ENCODE peak calls at places on chromosomes 3 and 15, in eight cellular contexts. One of them, this sample, is unnamed.

GRCh38 chr15:62482715-62483429 is 317.8 kb upstream of the C2CD4B start:
- DNase-seq in WERI-Rb-1: peak
- DNase-seq in heart right ventricle: no peak
- DNase-seq in uterus: no peak
- DNase-seq in brain microvascular endothelial cell: peak
- DNase-seq in OCI-LY7: peak
- DNase-seq in breast epithelium: no peak
- DNase-seq in Panc1: peak
- DNase-seq in this sample: no peak

GRCh38 chr3:140441006-140441405 is 236.9 kb upstream of the TRIM42 start:
- DNase-seq in WERI-Rb-1: no peak
- DNase-seq in heart right ventricle: no peak
- DNase-seq in uterus: peak
- DNase-seq in brain microvascular endothelial cell: peak
- DNase-seq in OCI-LY7: no peak
- DNase-seq in breast epithelium: no peak
- DNase-seq in Panc1: no peak
- DNase-seq in this sample: no peak

GRCh38 chr3:57903124-57903668 is 105.0 kb upstream of the FLNB start:
- DNase-seq in WERI-Rb-1: no peak
- DNase-seq in heart right ventricle: no peak
- DNase-seq in uterus: no peak
- DNase-seq in brain microvascular endothelial cell: no peak
- DNase-seq in OCI-LY7: no peak
- DNase-seq in breast epithelium: no peak
- DNase-seq in Panc1: no peak
- DNase-seq in this sample: no peak

GRCh38 chr3:190575441-190576190 is 61.7 kb downstream of the IL1RAP start:
- DNase-seq in WERI-Rb-1: no peak
- DNase-seq in heart right ventricle: no peak
- DNase-seq in uterus: no peak
- DNase-seq in brain microvascular endothelial cell: no peak
- DNase-seq in OCI-LY7: no peak
- DNase-seq in breast epithelium: no peak
- DNase-seq in Panc1: no peak
- DNase-seq in this sample: no peak

GRCh38 chr3:32018723-32019564 is 37.4 kb downstream of the ZNF860 start:
- DNase-seq in WERI-Rb-1: no peak
- DNase-seq in heart right ventricle: peak
- DNase-seq in uterus: no peak
- DNase-seq in brain microvascular endothelial cell: peak
- DNase-seq in OCI-LY7: peak
- DNase-seq in breast epithelium: no peak
- DNase-seq in Panc1: no peak
- DNase-seq in this sample: no peak

GRCh38 chr3:186534113-186534669 is 10.0 kb downstream of the CRYGS start:
- DNase-seq in WERI-Rb-1: no peak
- DNase-seq in heart right ventricle: no peak
- DNase-seq in uterus: no peak
- DNase-seq in brain microvascular endothelial cell: no peak
- DNase-seq in OCI-LY7: peak
- DNase-seq in breast epithelium: no peak
- DNase-seq in Panc1: no peak
- DNase-seq in this sample: no peak

GRCh38 chr15:42605281-42605744 is 29.9 kb downstream of the STARD9 start:
- DNase-seq in WERI-Rb-1: no peak
- DNase-seq in heart right ventricle: peak
- DNase-seq in uterus: no peak
- DNase-seq in brain microvascular endothelial cell: no peak
- DNase-seq in OCI-LY7: peak
- DNase-seq in breast epithelium: no peak
- DNase-seq in Panc1: no peak
- DNase-seq in this sample: no peak

GRCh38 chr3:128312271-128312670 is 154.4 kb downstream of the DNAJB8 start:
- DNase-seq in WERI-Rb-1: no peak
- DNase-seq in heart right ventricle: no peak
- DNase-seq in uterus: no peak
- DNase-seq in brain microvascular endothelial cell: no peak
- DNase-seq in OCI-LY7: no peak
- DNase-seq in breast epithelium: no peak
- DNase-seq in Panc1: no peak
- DNase-seq in this sample: peak

GRCh38 chr3:107227091-107227490 is 150.1 kb upstream of the CCDC54 start:
- DNase-seq in WERI-Rb-1: no peak
- DNase-seq in heart right ventricle: no peak
- DNase-seq in uterus: no peak
- DNase-seq in brain microvascular endothelial cell: no peak
- DNase-seq in OCI-LY7: no peak
- DNase-seq in breast epithelium: no peak
- DNase-seq in Panc1: no peak
- DNase-seq in this sample: no peak

GRCh38 chr15:32879980-32880379 is 162.2 kb downstream of the GREM1 start:
- DNase-seq in WERI-Rb-1: no peak
- DNase-seq in heart right ventricle: no peak
- DNase-seq in uterus: no peak
- DNase-seq in brain microvascular endothelial cell: no peak
- DNase-seq in OCI-LY7: no peak
- DNase-seq in breast epithelium: no peak
- DNase-seq in Panc1: no peak
- DNase-seq in this sample: no peak

GRCh38 chr3:69212411-69213160 is 90.2 kb upstream of the LMOD3 start:
- DNase-seq in WERI-Rb-1: no peak
- DNase-seq in heart right ventricle: no peak
- DNase-seq in uterus: no peak
- DNase-seq in brain microvascular endothelial cell: peak
- DNase-seq in OCI-LY7: no peak
- DNase-seq in breast epithelium: no peak
- DNase-seq in Panc1: peak
- DNase-seq in this sample: no peak

GRCh38 chr3:152290374-152290773 is 21.6 kb downstream of the MBNL1 start:
- DNase-seq in WERI-Rb-1: no peak
- DNase-seq in heart right ventricle: no peak
- DNase-seq in uterus: no peak
- DNase-seq in brain microvascular endothelial cell: no peak
- DNase-seq in OCI-LY7: no peak
- DNase-seq in breast epithelium: no peak
- DNase-seq in Panc1: no peak
- DNase-seq in this sample: no peak

GRCh38 chr3:143171141-143171651 is 51.6 kb downstream of the CHST2 start:
- DNase-seq in WERI-Rb-1: no peak
- DNase-seq in heart right ventricle: peak
- DNase-seq in uterus: no peak
- DNase-seq in brain microvascular endothelial cell: peak
- DNase-seq in OCI-LY7: peak
- DNase-seq in breast epithelium: no peak
- DNase-seq in Panc1: no peak
- DNase-seq in this sample: no peak

GRCh38 chr3:107432013-107432515 is 54.8 kb downstream of the CCDC54 start:
- DNase-seq in WERI-Rb-1: peak
- DNase-seq in heart right ventricle: no peak
- DNase-seq in uterus: peak
- DNase-seq in brain microvascular endothelial cell: no peak
- DNase-seq in OCI-LY7: no peak
- DNase-seq in breast epithelium: no peak
- DNase-seq in Panc1: no peak
- DNase-seq in this sample: no peak

GRCh38 chr3:38493019-38493418 is 3.1 kb upstream of the EXOG start:
- DNase-seq in WERI-Rb-1: no peak
- DNase-seq in heart right ventricle: no peak
- DNase-seq in uterus: no peak
- DNase-seq in brain microvascular endothelial cell: no peak
- DNase-seq in OCI-LY7: no peak
- DNase-seq in breast epithelium: no peak
- DNase-seq in Panc1: no peak
- DNase-seq in this sample: no peak

GRCh38 chr15:76173317-76173834 is 113.6 kb downstream of the TMEM266 start:
- DNase-seq in WERI-Rb-1: no peak
- DNase-seq in heart right ventricle: no peak
- DNase-seq in uterus: no peak
- DNase-seq in brain microvascular endothelial cell: no peak
- DNase-seq in OCI-LY7: no peak
- DNase-seq in breast epithelium: no peak
- DNase-seq in Panc1: no peak
- DNase-seq in this sample: no peak

GRCh38 chr3:117473981-117474563 is 764.5 kb downstream of the TUSC7 start:
- DNase-seq in WERI-Rb-1: no peak
- DNase-seq in heart right ventricle: no peak
- DNase-seq in uterus: no peak
- DNase-seq in brain microvascular endothelial cell: no peak
- DNase-seq in OCI-LY7: no peak
- DNase-seq in breast epithelium: no peak
- DNase-seq in Panc1: no peak
- DNase-seq in this sample: no peak

GRCh38 chr3:134797080-134797801 is 2.2 kb downstream of the EPHB1 start:
- DNase-seq in WERI-Rb-1: no peak
- DNase-seq in heart right ventricle: no peak
- DNase-seq in uterus: no peak
- DNase-seq in brain microvascular endothelial cell: no peak
- DNase-seq in OCI-LY7: no peak
- DNase-seq in breast epithelium: no peak
- DNase-seq in Panc1: no peak
- DNase-seq in this sample: peak

GRCh38 chr3:61559108-61559731 is 2.2 kb upstream of the PTPRG start:
- DNase-seq in WERI-Rb-1: no peak
- DNase-seq in heart right ventricle: no peak
- DNase-seq in uterus: no peak
- DNase-seq in brain microvascular endothelial cell: no peak
- DNase-seq in OCI-LY7: no peak
- DNase-seq in breast epithelium: no peak
- DNase-seq in Panc1: no peak
- DNase-seq in this sample: no peak

GRCh38 chr3:98809561-98809960 is 46.4 kb downstream of the ST3GAL6 start:
- DNase-seq in WERI-Rb-1: no peak
- DNase-seq in heart right ventricle: peak
- DNase-seq in uterus: no peak
- DNase-seq in brain microvascular endothelial cell: no peak
- DNase-seq in OCI-LY7: no peak
- DNase-seq in breast epithelium: no peak
- DNase-seq in Panc1: no peak
- DNase-seq in this sample: no peak

GRCh38 chr15:66109826-66110225 is 143.7 kb downstream of the MEGF11 start:
- DNase-seq in WERI-Rb-1: no peak
- DNase-seq in heart right ventricle: no peak
- DNase-seq in uterus: no peak
- DNase-seq in brain microvascular endothelial cell: no peak
- DNase-seq in OCI-LY7: no peak
- DNase-seq in breast epithelium: peak
- DNase-seq in Panc1: no peak
- DNase-seq in this sample: no peak

GRCh38 chr3:25558796-25559195 is 105.9 kb downstream of the TOP2B start:
- DNase-seq in WERI-Rb-1: no peak
- DNase-seq in heart right ventricle: no peak
- DNase-seq in uterus: no peak
- DNase-seq in brain microvascular endothelial cell: peak
- DNase-seq in OCI-LY7: no peak
- DNase-seq in breast epithelium: no peak
- DNase-seq in Panc1: no peak
- DNase-seq in this sample: no peak

GRCh38 chr3:183555541-183556081 is at the start of gene KLHL6:
- DNase-seq in WERI-Rb-1: no peak
- DNase-seq in heart right ventricle: peak
- DNase-seq in uterus: no peak
- DNase-seq in brain microvascular endothelial cell: no peak
- DNase-seq in OCI-LY7: peak
- DNase-seq in breast epithelium: no peak
- DNase-seq in Panc1: no peak
- DNase-seq in this sample: no peak
- TF ChIP-seq CTCF in WERI-Rb-1: no peak
- TF ChIP-seq CTCF in heart right ventricle: no peak
- TF ChIP-seq CTCF in uterus: no peak
- TF ChIP-seq CTCF in brain microvascular endothelial cell: no peak
- TF ChIP-seq CTCF in OCI-LY7: no peak
- TF ChIP-seq CTCF in breast epithelium: no peak
- TF ChIP-seq CTCF in Panc1: no peak
- TF ChIP-seq CTCF in this sample: no peak

DNA sequence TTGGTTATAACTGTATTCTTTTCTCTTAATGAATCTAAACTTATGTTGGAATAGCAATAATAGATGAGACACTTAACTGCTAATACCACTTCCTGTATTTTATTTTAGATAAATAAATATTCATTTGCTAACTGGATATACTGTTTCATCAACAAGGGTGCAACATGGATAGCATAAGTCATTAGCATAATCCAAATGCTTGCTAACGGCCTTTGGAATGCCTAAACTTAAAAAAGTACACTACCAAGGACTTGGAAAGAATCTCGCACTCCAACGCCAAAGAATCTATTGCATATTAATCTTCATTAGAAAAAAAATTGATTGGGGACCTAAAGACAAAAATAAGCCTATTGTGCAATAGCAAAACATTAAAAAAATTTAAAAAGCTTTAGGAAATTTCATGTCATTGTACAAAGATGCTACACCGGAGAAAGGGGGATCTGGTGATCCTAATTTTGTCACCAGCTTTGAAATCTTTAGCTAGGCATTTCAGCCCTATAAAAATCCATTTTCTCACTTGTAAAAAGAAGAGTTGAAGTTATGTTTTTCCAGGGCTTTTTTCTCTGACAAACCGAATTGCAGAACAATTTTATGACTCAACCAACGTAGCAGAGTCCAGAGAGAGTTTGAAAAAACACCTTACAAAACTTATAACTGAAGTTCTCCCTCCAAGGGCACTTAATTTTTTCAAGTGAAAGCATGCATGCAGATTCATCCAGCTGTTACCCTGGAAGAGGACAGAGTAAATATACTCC is 4.1 kb downstream of the VGLL3 start:
- DNase-seq in WERI-Rb-1: no peak
- DNase-seq in heart right ventricle: no peak
- DNase-seq in uterus: no peak
- DNase-seq in brain microvascular endothelial cell: no peak
- DNase-seq in OCI-LY7: no peak
- DNase-seq in breast epithelium: no peak
- DNase-seq in Panc1: no peak
- DNase-seq in this sample: no peak
- H3K4me3 ChIP-seq in WERI-Rb-1: no peak
- H3K4me3 ChIP-seq in heart right ventricle: no peak
- H3K4me3 ChIP-seq in uterus: peak
- H3K4me3 ChIP-seq in brain microvascular endothelial cell: peak
- H3K4me3 ChIP-seq in OCI-LY7: no peak
- H3K4me3 ChIP-seq in breast epithelium: peak
- H3K4me3 ChIP-seq in Panc1: no peak
- H3K4me3 ChIP-seq in this sample: peak

DNA sequence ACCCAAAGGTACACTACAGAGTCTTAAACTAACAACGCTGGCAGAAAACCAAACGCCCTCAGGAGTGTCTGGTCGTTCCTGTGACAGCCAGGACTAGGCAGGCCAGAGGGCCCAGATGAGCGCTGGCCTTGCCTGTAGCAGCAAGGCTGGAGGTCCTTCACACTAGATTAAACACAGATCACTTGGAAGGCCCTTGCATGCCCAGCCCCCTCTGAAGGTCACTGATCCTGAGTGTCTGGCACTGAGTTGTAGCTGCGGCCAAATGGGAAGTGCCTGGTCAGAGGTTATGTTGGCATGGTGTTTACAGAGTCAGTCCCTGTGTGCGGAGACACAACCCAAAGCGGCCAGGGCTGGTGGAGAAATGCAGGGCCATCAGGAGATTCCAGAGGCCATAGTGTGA is 58.9 kb downstream of the ZNF621 start:
- DNase-seq in WERI-Rb-1: no peak
- DNase-seq in heart right ventricle: no peak
- DNase-seq in uterus: no peak
- DNase-seq in brain microvascular endothelial cell: no peak
- DNase-seq in OCI-LY7: no peak
- DNase-seq in breast epithelium: no peak
- DNase-seq in Panc1: no peak
- DNase-seq in this sample: no peak
- H3K27ac ChIP-seq in WERI-Rb-1: no peak
- H3K27ac ChIP-seq in heart right ventricle: no peak
- H3K27ac ChIP-seq in uterus: no peak
- H3K27ac ChIP-seq in brain microvascular endothelial cell: no peak
- H3K27ac ChIP-seq in OCI-LY7: no peak
- H3K27ac ChIP-seq in breast epithelium: no peak
- H3K27ac ChIP-seq in Panc1: no peak
- H3K27ac ChIP-seq in this sample: no peak

GRCh38 chr3:163476179-163476578 is 1602.1 kb downstream of the SI start:
- DNase-seq in WERI-Rb-1: no peak
- DNase-seq in heart right ventricle: no peak
- DNase-seq in uterus: no peak
- DNase-seq in brain microvascular endothelial cell: peak
- DNase-seq in OCI-LY7: no peak
- DNase-seq in breast epithelium: no peak
- DNase-seq in Panc1: no peak
- DNase-seq in this sample: no peak
- TF ChIP-seq CTCF in WERI-Rb-1: no peak
- TF ChIP-seq CTCF in heart right ventricle: no peak
- TF ChIP-seq CTCF in uterus: no peak
- TF ChIP-seq CTCF in brain microvascular endothelial cell: peak
- TF ChIP-seq CTCF in OCI-LY7: peak
- TF ChIP-seq CTCF in breast epithelium: no peak
- TF ChIP-seq CTCF in Panc1: peak
- TF ChIP-seq CTCF in this sample: no peak